ENCODE peak calls at places on chromosomes 16 and 17, in four cellular contexts. V is NCI-H1694 treated with DMSO at 0.1 percent for 48 hours, N is NCI-H1436, M is BE2C. Z is an unnamed sample.

GRCh38 chr17:42117397-42118125 is 3.6 kb downstream of the KAT2A start:
- DNase-seq in M (no peak), V (no peak), N (no peak), Z (no peak)

GRCh38 chr16:55297910-55298175 is 26.2 kb upstream of the IRX6 start:
- DNase-seq in M (no peak), N (no peak), V (no peak), Z (no peak)

GRCh38 chr17:60158751-60159478 is 9.1 kb downstream of the CA4 start:
- DNase-seq in V (no peak), M (peak; percentile 8), N (no peak), Z (no peak)

GRCh38 chr16:28181557-28181914 is 30.2 kb downstream of the XPO6 start:
- DNase-seq in V (no peak), N (no peak), M (no peak), Z (no peak)

GRCh38 chr17:50204431-50204830 is 3.0 kb upstream of the COL1A1 start:
- DNase-seq in N (no peak), V (no peak), M (no peak), Z (no peak)

GRCh38 chr16:1839554-1839953 is 12.5 kb downstream of the FAHD1 start:
- DNase-seq in N (no peak), V (no peak), M (no peak), Z (no peak)

GRCh38 chr16:10077861-10078260 is 104.4 kb downstream of the GRIN2A start:
- DNase-seq in N (no peak), V (no peak), M (no peak), Z (no peak)

GRCh38 chr17:80611831-80612230 is 67.2 kb downstream of the RPTOR start:
- DNase-seq in M (no peak), N (no peak), V (no peak), Z (no peak)

GRCh38 chr17:80475949-80476876 is at the start of gene NPTX1:
- DNase-seq in M (no peak), V (peak; percentile 52), N (no peak), Z (peak; percentile 67)

GRCh38 chr17:66272699-66273390 is 29.6 kb upstream of the PRKCA start:
- DNase-seq in V (no peak), M (no peak), N (no peak), Z (no peak)